ENCODE peak calls at places on chromosomes 16 and 17, in eight cellular contexts. One of them, this sample, is unnamed.

GRCh38 chr17:64936117-64936516 is 16.8 kb upstream of the LRRC37A3 start:
- DNase-seq in ovary: no peak
- DNase-seq in tibial nerve: no peak
- DNase-seq in upper lobe of left lung: no peak
- DNase-seq in H1: no peak
- DNase-seq in HepG2: no peak
- DNase-seq in A549: no peak
- DNase-seq in transverse colon: no peak
- DNase-seq in this sample: no peak

GRCh38 chr16:85778873-85779272 is 20.5 kb downstream of the EMC8 start:
- DNase-seq in HepG2: no peak
- DNase-seq in H1: no peak
- DNase-seq in transverse colon: no peak
- DNase-seq in A549: no peak
- DNase-seq in upper lobe of left lung: no peak
- DNase-seq in ovary: no peak
- DNase-seq in tibial nerve: no peak
- DNase-seq in this sample: no peak

GRCh38 chr17:62775876-62776275 is 32.2 kb downstream of the MARCHF10 start:
- DNase-seq in transverse colon: no peak
- DNase-seq in upper lobe of left lung: no peak
- DNase-seq in tibial nerve: no peak
- DNase-seq in H1: no peak
- DNase-seq in HepG2: no peak
- DNase-seq in A549: no peak
- DNase-seq in ovary: no peak
- DNase-seq in this sample: no peak

GRCh38 chr16:57935904-57936303 is 35.0 kb downstream of the CNGB1 start:
- DNase-seq in upper lobe of left lung: no peak
- DNase-seq in HepG2: no peak
- DNase-seq in A549: no peak
- DNase-seq in transverse colon: no peak
- DNase-seq in H1: no peak
- DNase-seq in ovary: no peak
- DNase-seq in tibial nerve: no peak
- DNase-seq in this sample: no peak

GRCh38 chr17:49252148-49252682 is 21.6 kb upstream of the PHOSPHO1 start:
- DNase-seq in upper lobe of left lung: no peak
- DNase-seq in ovary: no peak
- DNase-seq in HepG2: peak; percentile 42
- DNase-seq in H1: no peak
- DNase-seq in transverse colon: no peak
- DNase-seq in A549: peak; percentile 59
- DNase-seq in tibial nerve: no peak
- DNase-seq in this sample: no peak

GRCh38 chr17:81636505-81637288 is at the start of the genes NPLOC4 and TSPAN10:
- DNase-seq in upper lobe of left lung: peak; percentile 98
- DNase-seq in tibial nerve: peak; percentile 73
- DNase-seq in transverse colon: peak; percentile 88
- DNase-seq in ovary: peak; percentile 87
- DNase-seq in HepG2: peak; percentile 71
- DNase-seq in A549: peak; percentile 91
- DNase-seq in H1: peak; percentile 94
- DNase-seq in this sample: peak; percentile 92

GRCh38 chr16:11750056-11750455 is 7.4 kb upstream of the TXNDC11 start:
- DNase-seq in H1: no peak
- DNase-seq in A549: no peak
- DNase-seq in upper lobe of left lung: no peak
- DNase-seq in ovary: no peak
- DNase-seq in HepG2: no peak
- DNase-seq in tibial nerve: no peak
- DNase-seq in transverse colon: no peak
- DNase-seq in this sample: no peak

GRCh38 chr16:87864331-87864989 is 4.8 kb downstream of the SLC7A5 start:
- DNase-seq in A549: peak; percentile 39
- DNase-seq in HepG2: no peak
- DNase-seq in H1: no peak
- DNase-seq in ovary: no peak
- DNase-seq in transverse colon: no peak
- DNase-seq in tibial nerve: no peak
- DNase-seq in upper lobe of left lung: no peak
- DNase-seq in this sample: no peak

GRCh38 chr16:53429221-53429943 is 4.9 kb upstream of the RBL2 start:
- DNase-seq in A549: no peak
- DNase-seq in tibial nerve: no peak
- DNase-seq in upper lobe of left lung: no peak
- DNase-seq in ovary: no peak
- DNase-seq in transverse colon: no peak
- DNase-seq in HepG2: no peak
- DNase-seq in H1: no peak
- DNase-seq in this sample: no peak

GRCh38 chr17:82629748-82630147 is 18.5 kb downstream of the WDR45B start:
- DNase-seq in transverse colon: no peak
- DNase-seq in ovary: no peak
- DNase-seq in HepG2: no peak
- DNase-seq in upper lobe of left lung: no peak
- DNase-seq in tibial nerve: no peak
- DNase-seq in A549: no peak
- DNase-seq in H1: no peak
- DNase-seq in this sample: no peak

GRCh38 chr16:3866703-3867431 is 13.6 kb downstream of the CREBBP start:
- DNase-seq in upper lobe of left lung: no peak
- DNase-seq in HepG2: no peak
- DNase-seq in H1: no peak
- DNase-seq in tibial nerve: no peak
- DNase-seq in A549: no peak
- DNase-seq in transverse colon: no peak
- DNase-seq in ovary: no peak
- DNase-seq in this sample: no peak

GRCh38 chr16:3863587-3863986 is 16.9 kb downstream of the CREBBP start:
- DNase-seq in HepG2: no peak
- DNase-seq in upper lobe of left lung: no peak
- DNase-seq in tibial nerve: no peak
- DNase-seq in transverse colon: no peak
- DNase-seq in H1: no peak
- DNase-seq in ovary: no peak
- DNase-seq in A549: no peak
- DNase-seq in this sample: no peak

GRCh38 chr16:3864562-3864961 is 16.0 kb downstream of the CREBBP start:
- DNase-seq in H1: no peak
- DNase-seq in HepG2: no peak
- DNase-seq in tibial nerve: no peak
- DNase-seq in upper lobe of left lung: no peak
- DNase-seq in ovary: no peak
- DNase-seq in A549: no peak
- DNase-seq in transverse colon: no peak
- DNase-seq in this sample: no peak

GRCh38 chr16:3861808-3862451 is 18.6 kb downstream of the CREBBP start:
- DNase-seq in transverse colon: no peak
- DNase-seq in H1: no peak
- DNase-seq in A549: no peak
- DNase-seq in HepG2: no peak
- DNase-seq in ovary: no peak
- DNase-seq in tibial nerve: no peak
- DNase-seq in upper lobe of left lung: no peak
- DNase-seq in this sample: no peak

GRCh38 chr16:3865241-3865640 is 15.3 kb downstream of the CREBBP start:
- DNase-seq in ovary: no peak
- DNase-seq in HepG2: no peak
- DNase-seq in upper lobe of left lung: no peak
- DNase-seq in transverse colon: no peak
- DNase-seq in tibial nerve: no peak
- DNase-seq in H1: no peak
- DNase-seq in A549: no peak
- DNase-seq in this sample: no peak
- H3K27ac ChIP-seq in ovary: no peak overlapping the region
- H3K27ac ChIP-seq in HepG2: no peak overlapping the region
- H3K27ac ChIP-seq in upper lobe of left lung: no peak overlapping the region
- H3K27ac ChIP-seq in transverse colon: no peak overlapping the region
- H3K27ac ChIP-seq in tibial nerve: no peak overlapping the region
- H3K27ac ChIP-seq in H1: no peak overlapping the region
- H3K27ac ChIP-seq in A549: no peak overlapping the region
- H3K27ac ChIP-seq in this sample: no peak overlapping the region

DNA sequence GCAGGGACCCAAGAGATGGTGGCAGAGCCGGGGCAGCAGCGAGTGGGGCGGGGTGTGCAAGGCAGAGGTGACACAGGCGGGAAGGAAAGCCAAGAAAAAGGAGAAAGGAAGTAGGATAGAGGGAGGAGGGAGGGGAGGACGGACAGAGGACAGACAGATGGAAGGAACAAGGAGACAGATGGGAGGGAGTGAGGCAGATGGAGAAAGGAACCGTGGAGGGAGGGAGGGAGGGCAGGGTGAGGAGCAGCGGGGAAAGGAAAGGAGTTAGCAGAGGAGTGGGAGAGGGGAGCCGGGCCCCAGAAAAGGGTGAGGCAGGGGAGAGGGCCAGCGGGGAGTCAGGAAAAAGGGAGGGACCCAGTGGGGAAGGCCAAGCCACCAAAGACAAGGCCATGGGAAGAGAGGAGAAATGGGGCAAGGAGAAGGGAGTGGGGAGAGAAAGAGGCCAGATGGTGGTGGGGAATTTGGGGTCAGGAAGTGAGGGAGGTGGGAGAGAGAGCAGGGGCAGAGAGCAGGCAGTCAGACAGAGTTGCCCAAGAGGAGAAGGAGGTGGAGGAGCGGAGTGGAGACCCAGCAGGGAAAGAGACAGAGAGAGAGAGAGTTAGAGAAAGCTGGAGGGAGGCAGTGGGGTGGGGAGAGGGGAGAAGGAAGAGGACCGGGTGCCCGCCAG is 13.2 kb upstream of the ASGR1 start:
- DNase-seq in tibial nerve: no peak
- DNase-seq in H1: no peak
- DNase-seq in HepG2: no peak
- DNase-seq in upper lobe of left lung: no peak
- DNase-seq in A549: no peak
- DNase-seq in ovary: no peak
- DNase-seq in transverse colon: no peak
- DNase-seq in this sample: no peak
- TF ChIP-seq EP300 in tibial nerve: no peak
- TF ChIP-seq EP300 in H1: no peak
- TF ChIP-seq EP300 in HepG2: no peak
- TF ChIP-seq EP300 in upper lobe of left lung: no peak
- TF ChIP-seq EP300 in A549: no peak
- TF ChIP-seq EP300 in ovary: no peak
- TF ChIP-seq EP300 in transverse colon: no peak
- TF ChIP-seq EP300 in this sample: no peak

GRCh38 chr16:80742331-80742730 is 62.1 kb downstream of the CDYL2 start:
- DNase-seq in tibial nerve: no peak
- DNase-seq in A549: no peak
- DNase-seq in upper lobe of left lung: no peak
- DNase-seq in HepG2: no peak
- DNase-seq in ovary: no peak
- DNase-seq in transverse colon: no peak
- DNase-seq in H1: no peak
- DNase-seq in this sample: no peak
- H3K27ac ChIP-seq in tibial nerve: no peak overlapping the region
- H3K27ac ChIP-seq in A549: no peak overlapping the region
- H3K27ac ChIP-seq in upper lobe of left lung: no peak overlapping the region
- H3K27ac ChIP-seq in HepG2: no peak overlapping the region
- H3K27ac ChIP-seq in ovary: no peak overlapping the region
- H3K27ac ChIP-seq in transverse colon: no peak overlapping the region
- H3K27ac ChIP-seq in H1: no peak overlapping the region
- H3K27ac ChIP-seq in this sample: no peak overlapping the region

GRCh38 chr17:72954595-72954994 is 137.9 kb downstream of the SLC39A11 start:
- DNase-seq in HepG2: no peak
- DNase-seq in ovary: no peak
- DNase-seq in upper lobe of left lung: peak; percentile 27
- DNase-seq in transverse colon: no peak
- DNase-seq in A549: no peak
- DNase-seq in H1: no peak
- DNase-seq in tibial nerve: no peak
- DNase-seq in this sample: no peak
- TF ChIP-seq EP300 in HepG2: no peak
- TF ChIP-seq EP300 in ovary: no peak
- TF ChIP-seq EP300 in upper lobe of left lung: no peak
- TF ChIP-seq EP300 in transverse colon: no peak
- TF ChIP-seq EP300 in A549: no peak
- TF ChIP-seq EP300 in H1: no peak
- TF ChIP-seq EP300 in tibial nerve: no peak
- TF ChIP-seq EP300 in this sample: no peak

This sample was measured in stomach.